ENCODE peak calls at places on chromosomes 12 and 14, in four cellular contexts. Z, L, D and R are unnamed samples.

GRCh38 chr14:73712540-73713141 is 1.5 kb downstream of the PNMA1 start:
- DNase-seq in Z (no peak), L (peak; percentile 63), D (no peak), R (no peak)

GRCh38 chr14:102096569-102097188 is 9.8 kb upstream of the HSP90AA1 start:
- DNase-seq in Z (peak; percentile 85), L (peak; percentile 78), D (peak; percentile 39), R (peak; percentile 29)

GRCh38 chr14:100504372-100505078 is 82.7 kb downstream of the BEGAIN start:
- DNase-seq in Z (no peak), L (no peak), D (no peak), R (no peak)

GRCh38 chr12:72271401-72271740 is 799 bp upstream of the TRHDE start:
- DNase-seq in Z (no peak), L (peak; percentile 70), D (no peak), R (no peak)

GRCh38 chr12:47391566-47391965 is 311.8 kb upstream of the AMIGO2 start:
- DNase-seq in Z (no peak), L (no peak), D (no peak), R (peak; percentile 32)

GRCh38 chr12:69024907-69025306 is 91.9 kb upstream of the CPM start:
- DNase-seq in Z (no peak), L (no peak), D (no peak), R (no peak)

GRCh38 chr12:12405882-12406281 is 49.0 kb downstream of the BORCS5 start:
- DNase-seq in Z (no peak), L (no peak), D (no peak), R (no peak)

GRCh38 chr12:88310666-88311065 is 168.6 kb downstream of the TMTC3 start:
- DNase-seq in Z (no peak), L (no peak), D (no peak), R (no peak)

GRCh38 chr14:33393155-33393894 is 454.6 kb downstream of the NPAS3 start:
- DNase-seq in Z (no peak), L (no peak), D (no peak), R (no peak)

GRCh38 chr12:116924558-116925453 is 14.1 kb downstream of the FBXW8 start:
- DNase-seq in Z (no peak), L (peak; percentile 41), D (no peak), R (no peak)

GRCh38 chr14:37411079-37411735 is 183.8 kb downstream of the FOXA1 start:
- DNase-seq in Z (no peak), L (no peak), D (no peak), R (no peak)